ENCODE peak calls at places on chromosomes 1 and 21, in six cellular contexts. O, E, Y, R, C and B are unnamed samples.

GRCh38 chr21:29938968-29939858 is 583 bp downstream of the GRIK1 start:
- DNase-seq in O (no peak), E (peak), Y (no peak), R (no peak), C (no peak), B (peak)

GRCh38 chr1:53410100-53410541 is 49.1 kb upstream of the DMRTB1 start:
- DNase-seq in O (peak), E (no peak), Y (no peak), R (no peak), C (no peak), B (no peak)

GRCh38 chr1:175678471-175678870 is 64.9 kb downstream of the TNR start:
- DNase-seq in O (no peak), E (no peak), Y (no peak), R (no peak), C (no peak), B (no peak)

GRCh38 chr1:30085814-30086770 is 637.3 kb downstream of the MATN1 start:
- DNase-seq in O (no peak), E (peak), Y (no peak), R (peak), C (peak), B (peak)

GRCh38 chr1:89965203-89965900 is 29.6 kb upstream of the ZNF326 start:
- DNase-seq in O (no peak), E (no peak), Y (no peak), R (no peak), C (no peak), B (no peak)

GRCh38 chr1:17890056-17890814 is 135.1 kb downstream of the ACTL8 start:
- DNase-seq in O (no peak), E (no peak), Y (no peak), R (no peak), C (no peak), B (no peak)

GRCh38 chr21:45358711-45359310 is 46.2 kb upstream of the COL18A1 start:
- DNase-seq in O (no peak), E (peak), Y (no peak), R (peak), C (no peak), B (no peak)

GRCh38 chr1:236342403-236343245 is 51.5 kb upstream of the EDARADD start:
- DNase-seq in O (no peak), E (no peak), Y (no peak), R (no peak), C (no peak), B (no peak)

GRCh38 chr1:61474963-61475362 is 250.0 kb downstream of the TM2D1 start:
- DNase-seq in O (no peak), E (no peak), Y (no peak), R (no peak), C (no peak), B (no peak)

GRCh38 chr21:33885158-33885514 is 30.5 kb downstream of the ATP5PO start:
- DNase-seq in O (no peak), E (no peak), Y (no peak), R (no peak), C (no peak), B (no peak)

GRCh38 chr1:247906504-247907047 is 11.2 kb downstream of the OR2W3 start:
- DNase-seq in O (no peak), E (no peak), Y (peak), R (no peak), C (no peak), B (no peak)

GRCh38 chr21:35649186-35649585 is 411.1 kb downstream of the SETD4 start:
- DNase-seq in O (no peak), E (no peak), Y (peak), R (no peak), C (no peak), B (no peak)

GRCh38 chr1:19981507-19982312 is 2.3 kb upstream of the PLA2G2A start:
- DNase-seq in O (no peak), E (no peak), Y (no peak), R (peak), C (no peak), B (no peak)

GRCh38 chr1:23868848-23869450 is 859 bp upstream of the FUCA1 start:
- DNase-seq in O (no peak), E (no peak), Y (no peak), R (no peak), C (no peak), B (no peak)

GRCh38 chr1:3159121-3159520 is 90.1 kb downstream of the PRDM16 start:
- DNase-seq in O (no peak), E (no peak), Y (no peak), R (no peak), C (no peak), B (no peak)

GRCh38 chr1:174276087-174276486 is 116.8 kb downstream of the RABGAP1L start:
- DNase-seq in O (no peak), E (no peak), Y (no peak), R (no peak), C (no peak), B (no peak)

GRCh38 chr1:109659997-109660755 is 4.3 kb downstream of the GSTM4 start:
- DNase-seq in O (no peak), E (no peak), Y (peak), R (no peak), C (peak), B (no peak)

GRCh38 chr1:40352126-40352525 is 21.4 kb upstream of the SMAP2 start:
- DNase-seq in O (no peak), E (no peak), Y (no peak), R (no peak), C (no peak), B (no peak)

GRCh38 chr1:19078503-19078902 is 122.0 kb upstream of the IFFO2 start:
- DNase-seq in O (no peak), E (no peak), Y (no peak), R (no peak), C (no peak), B (no peak)

GRCh38 chr1:22932803-22933470 is 39.7 kb downstream of the LACTBL1 start:
- DNase-seq in O (no peak), E (no peak), Y (no peak), R (no peak), C (no peak), B (no peak)